ENCODE peak calls at places on chromosomes 4 and X, in four cellular contexts. Q is upper lobe of left lung, M is dorsolateral prefrontal cortex, V is psoas muscle. U is an unnamed sample. For H3K27me3, the result is how much of the 10 kb centered on the place peaks cover.

GRCh38 chrX:18617351-18617750 is 54.6 kb downstream of the RS1 start:
- DNase-seq in Q (no peak), M (no peak), V (no peak), U (no peak)

GRCh38 chrX:78321809-78322208 is 5.6 kb downstream of the CYSLTR1 start:
- DNase-seq in Q (no peak), M (no peak), V (no peak), U (no peak)

GRCh38 chr4:177460460-177460859 is 18.2 kb upstream of the AGA start:
- DNase-seq in Q (no peak), M (no peak), V (no peak), U (no peak)

GRCh38 chrX:53445977-53446376 is 11.8 kb upstream of the HSD17B10 start:
- DNase-seq in Q (no peak), M (peak), V (peak), U (peak)

GRCh38 chr4:107719211-107719926 is 665 bp downstream of the PAPSS1 start:
- DNase-seq in Q (no peak), M (peak), V (peak), U (peak)

GRCh38 chrX:37846558-37846933 is 825 bp downstream of the DYNLT3 start:
- DNase-seq in Q (no peak), M (no peak), V (no peak), U (no peak)

GRCh38 chr4:185312699-185313098 is 83.0 kb downstream of the LRP2BP start:
- DNase-seq in Q (no peak), M (no peak), V (no peak), U (no peak)

GRCh38 chr4:102493794-102494193 is 7.4 kb upstream of the NFKB1 start:
- DNase-seq in Q (no peak), M (no peak), V (no peak), U (no peak)

GRCh38 chrX:40169193-40170086 is 71.7 kb upstream of the BCOR start:
- DNase-seq in Q (peak), M (no peak), V (peak), U (peak)

GRCh38 chr4:92969650-92970370 is 666.0 kb downstream of the GRID2 start:
- DNase-seq in Q (no peak), M (no peak), V (no peak), U (no peak)

GRCh38 chr4:162117051-162117450 is 46.7 kb downstream of the FSTL5 start:
- DNase-seq in Q (no peak), M (no peak), V (no peak), U (no peak)

GRCh38 chr4:56787380-56787779 is 34.1 kb downstream of the SPINK2 start:
- DNase-seq in Q (no peak), M (no peak), V (no peak), U (no peak)

GRCh38 chr4:105619193-105619931 is 66.9 kb downstream of the ARHGEF38 start:
- DNase-seq in Q (peak), M (peak), V (peak), U (no peak)

GRCh38 chr4:89158884-89159503 is 47.7 kb downstream of the TIGD2 start:
- DNase-seq in Q (no peak), M (no peak), V (no peak), U (no peak)

GRCh38 chr4:98967916-98968315 is 27.6 kb upstream of the METAP1 start:
- DNase-seq in Q (no peak), M (no peak), V (no peak), U (no peak)

GRCh38 chr4:70110917-70111316 is 43.1 kb upstream of the PRR27 start:
- DNase-seq in Q (no peak), M (no peak), V (no peak), U (no peak)

GRCh38 chr4:123783936-123784335 is 387.3 kb downstream of the SPRY1 start:
- DNase-seq in Q (no peak), M (no peak), V (no peak), U (no peak)

GRCh38 chrX:74613350-74614192 is 853 bp downstream of the RLIM start:
- DNase-seq in Q (no peak), M (no peak), V (no peak), U (no peak)

GRCh38 chr4:170214101-170214500 is 124.3 kb upstream of the AADAT start:
- DNase-seq in Q (no peak), M (no peak), V (no peak), U (no peak)

GRCh38 chr4:127049506-127049905 is 583.3 kb upstream of the INTU start:
- DNase-seq in Q (no peak), M (no peak), V (no peak), U (no peak)

GRCh38 chrX:40685352-40685918 is 38.1 kb upstream of the CXorf38 start:
- DNase-seq in Q (no peak), M (no peak), V (no peak), U (no peak)

GRCh38 chr4:128427832-128428366 is 140.3 kb upstream of the PGRMC2 start:
- DNase-seq in Q (no peak), M (no peak), V (no peak), U (no peak)

GRCh38 chr4:3291969-3292570 is 751 bp upstream of the RGS12 start:
- DNase-seq in Q (peak), M (no peak), V (peak), U (no peak)

GRCh38 chr4:95107635-95108034 is 349.9 kb downstream of the BMPR1B start:
- DNase-seq in Q (no peak), M (no peak), V (no peak), U (no peak)

GRCh38 chr4:8101213-8101781 is 57.3 kb downstream of the ABLIM2 start:
- DNase-seq in Q (no peak), M (no peak), V (peak), U (no peak)

GRCh38 chr4:2436301-2436700 is 17.5 kb downstream of the CFAP99 start:
- DNase-seq in Q (no peak), M (peak), V (no peak), U (no peak)

GRCh38 chr4:73922766-73923630 is 53.8 kb downstream of the CXCL1 start:
- DNase-seq in Q (no peak), M (no peak), V (no peak), U (no peak)

GRCh38 chrX:50812995-50813842 is 775 bp downstream of the SHROOM4 start:
- DNase-seq in Q (peak), M (peak), V (peak), U (no peak)

GRCh38 chr4:73661646-73662119 is 41.4 kb upstream of the RASSF6 start:
- DNase-seq in Q (no peak), M (no peak), V (no peak), U (no peak)

GRCh38 chr4:26022346-26022891 is 108.4 kb downstream of the SMIM20 start:
- DNase-seq in Q (no peak), M (no peak), V (no peak), U (no peak)

GRCh38 chr4:26024079-26024478 is 110.1 kb downstream of the SMIM20 start:
- DNase-seq in Q (no peak), M (no peak), V (no peak), U (no peak)

GRCh38 chr4:26020896-26021295 is 106.9 kb downstream of the SMIM20 start:
- DNase-seq in Q (no peak), M (no peak), V (no peak), U (no peak)

GRCh38 chr4:26021417-26022345 is 107.7 kb downstream of the SMIM20 start:
- DNase-seq in Q (no peak), M (no peak), V (no peak), U (no peak)

GRCh38 chr4:26023191-26023972 is 109.4 kb downstream of the SMIM20 start:
- DNase-seq in Q (no peak), M (no peak), V (no peak), U (no peak)
- H3K27ac ChIP-seq in Q (peak), M (no peak), V (no peak), U (no peak)

DNA sequence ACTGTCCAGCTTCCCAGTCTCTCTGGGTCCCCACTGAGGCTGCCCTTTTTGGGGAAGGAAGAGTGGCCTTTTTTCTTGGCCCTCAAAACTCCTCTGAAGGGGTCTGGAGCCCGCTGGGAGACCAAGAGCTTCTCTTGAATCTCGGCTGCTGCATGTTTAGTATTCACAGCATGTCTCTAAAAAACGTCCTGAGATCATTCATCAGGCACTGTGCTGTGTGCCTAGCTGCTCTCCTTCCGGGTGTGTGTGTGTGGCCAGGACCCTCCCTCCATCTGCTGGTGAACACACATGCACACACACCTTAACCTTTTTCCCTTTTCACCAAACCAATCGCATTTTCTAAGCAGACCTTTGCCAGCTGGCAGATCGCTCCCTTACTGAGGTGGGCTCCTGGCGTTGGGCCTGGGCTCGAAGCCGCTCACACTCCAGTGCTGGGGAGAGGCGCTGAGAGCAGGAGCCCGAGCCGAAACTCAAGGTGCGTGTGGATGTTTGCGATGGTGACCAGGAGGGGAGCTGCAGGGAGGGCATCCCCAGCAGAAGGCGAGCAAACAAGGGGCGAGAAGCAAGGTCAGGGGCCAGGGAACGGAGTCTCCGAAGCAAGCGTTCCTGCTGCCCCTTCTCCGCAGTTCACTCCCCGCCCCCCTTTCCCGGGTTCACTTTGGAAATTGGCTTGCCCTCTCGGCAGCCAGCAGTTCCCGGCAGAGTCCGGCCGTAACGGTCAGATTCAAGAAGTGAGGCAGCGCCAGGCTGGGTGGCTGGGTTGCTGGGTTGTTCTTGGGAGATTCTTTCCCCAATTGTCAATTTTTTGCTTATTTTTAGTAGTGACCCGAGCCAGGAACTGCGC is 605 bp upstream of the FRMPD3 start:
- DNase-seq in Q (peak), M (no peak), V (no peak), U (no peak)
- TF ChIP-seq CTCF in Q (no peak), M (no peak), V (no peak), U (no peak)

DNA sequence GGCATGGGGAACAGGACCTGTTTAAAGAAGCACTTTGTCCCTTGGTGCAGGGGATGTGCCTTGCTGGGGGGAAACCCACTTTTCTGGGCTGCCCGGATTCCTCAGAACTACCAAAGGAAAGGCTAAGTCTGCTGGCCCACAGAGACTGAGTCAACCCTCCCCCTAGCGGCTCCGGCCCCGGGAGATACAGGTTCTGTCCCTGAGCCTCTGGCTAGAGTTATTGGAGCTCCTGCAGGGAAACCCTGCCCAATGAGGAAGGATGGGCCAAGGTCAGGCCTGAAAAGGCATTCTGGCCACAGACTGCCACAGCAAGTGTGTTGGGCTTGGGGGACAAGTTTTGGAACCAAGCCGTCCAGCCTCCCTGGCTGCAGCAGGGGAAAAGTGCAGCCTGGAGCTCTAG is 490.9 kb upstream of the ACTRT1 start:
- DNase-seq in Q (no peak), M (no peak), V (no peak), U (no peak)
- H3K27me3 ChIP-seq in Q (under half), M (under half), V (under half), U (under half)

GRCh38 chr4:39978904-39979303 is 1.2 kb upstream of the PDS5A start:
- DNase-seq in Q (no peak), M (no peak), V (no peak), U (no peak)
- H3K27ac ChIP-seq in Q (no peak), M (no peak), V (no peak), U (no peak)

DNA sequence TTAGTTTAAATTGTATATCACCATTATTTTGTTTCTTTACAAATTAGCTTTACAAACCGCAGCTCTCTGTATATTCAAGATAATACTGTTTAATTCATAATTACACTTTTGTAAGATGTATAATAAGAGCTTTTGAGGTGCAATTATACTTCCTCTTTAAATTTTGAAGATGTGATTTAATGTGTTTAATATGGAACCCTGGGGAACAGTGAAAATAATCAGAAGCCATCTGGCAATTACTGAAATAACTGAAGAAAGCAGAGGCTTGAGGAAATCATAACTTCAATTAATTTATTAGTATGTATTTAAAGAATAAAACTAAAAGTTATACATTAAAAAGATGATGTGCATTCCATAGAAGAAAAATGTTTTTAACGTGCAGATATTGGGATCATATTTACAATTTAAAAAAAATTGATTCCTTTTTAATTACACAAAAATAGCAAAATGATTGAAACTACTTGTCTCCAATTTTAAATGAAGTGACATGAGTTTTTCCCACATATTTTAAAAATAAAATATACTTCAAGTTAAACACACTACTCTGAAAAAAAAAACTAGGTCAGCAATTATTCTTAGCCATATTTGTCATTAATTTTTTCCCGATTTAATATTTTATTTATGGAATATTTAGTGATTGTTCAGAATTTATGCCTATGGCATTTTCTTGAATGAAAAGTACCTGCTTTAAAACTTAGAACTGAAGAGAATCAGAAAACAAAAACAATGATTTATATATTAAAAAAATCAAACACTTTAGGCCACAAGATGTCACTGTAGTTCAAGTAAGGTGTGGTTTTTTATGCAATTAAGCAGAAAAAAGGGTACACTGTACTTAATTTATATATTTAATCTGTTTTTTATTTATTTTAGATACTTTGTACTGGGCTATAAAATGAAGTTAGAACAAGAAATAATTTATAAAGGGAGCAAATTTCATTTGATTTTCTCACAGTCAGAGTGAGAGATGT is 942.7 kb upstream of the NDST4 start:
- DNase-seq in Q (no peak), M (no peak), V (no peak), U (no peak)
- TF ChIP-seq CTCF in Q (no peak), M (peak), V (no peak), U (no peak)

DNA sequence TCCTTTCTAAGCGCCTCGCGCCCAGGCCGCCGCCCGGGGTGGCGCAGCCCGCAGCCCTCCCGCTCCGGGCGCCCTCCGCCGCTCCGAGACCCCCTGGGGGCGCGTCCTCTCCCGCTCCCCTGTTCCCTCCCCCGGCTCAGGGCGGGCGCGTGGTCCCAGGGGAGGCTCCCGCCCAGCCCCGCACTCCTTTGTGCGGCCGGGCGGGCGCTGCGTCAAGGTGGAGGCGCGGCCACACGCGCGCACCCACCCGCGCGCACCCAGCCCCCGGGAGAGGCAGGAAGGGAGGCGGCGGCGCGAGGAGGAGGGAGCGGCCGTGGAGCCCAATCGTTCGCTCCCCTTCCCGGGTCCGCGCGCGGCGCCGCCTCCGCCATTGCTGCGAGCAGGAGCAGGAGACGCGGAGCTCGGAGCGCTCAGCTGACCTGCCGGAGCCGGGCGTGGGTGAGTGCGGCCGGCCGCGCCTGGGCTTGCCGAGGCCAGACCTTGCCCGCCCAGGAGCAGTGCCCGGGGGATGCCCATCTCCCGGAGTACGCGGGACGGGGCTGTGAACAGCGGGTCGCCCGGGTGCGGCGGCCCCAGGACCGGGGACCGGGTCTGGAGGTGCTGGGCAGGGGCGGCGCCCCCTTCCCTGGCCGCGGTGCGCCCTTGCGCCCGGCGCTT is at the start of gene NSG1:
- DNase-seq in Q (peak), M (peak), V (peak), U (peak)
- H3K27me3 ChIP-seq in Q (under half), M (under half), V (half or more), U (under half)

DNA sequence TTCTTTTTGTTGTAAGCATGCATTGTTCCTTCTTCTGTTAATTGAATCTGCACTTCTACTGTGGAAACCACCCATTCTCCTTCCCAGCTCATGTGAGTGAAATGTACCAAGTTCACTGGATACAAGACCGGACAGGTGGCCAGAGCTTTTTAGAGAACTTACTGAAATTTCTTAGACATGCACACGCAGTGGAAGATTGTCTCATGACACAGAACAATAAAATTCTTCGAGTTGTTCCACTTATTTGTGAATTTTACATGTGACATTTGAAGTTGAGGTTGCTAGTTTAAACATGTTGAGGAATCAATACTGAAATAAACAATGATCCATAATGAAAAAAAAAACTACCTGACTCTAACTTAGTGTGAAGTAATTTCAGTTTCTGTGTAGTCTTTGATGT is 568.0 kb downstream of the TECRL start:
- DNase-seq in Q (no peak), M (no peak), V (no peak), U (no peak)
- H3K27ac ChIP-seq in Q (no peak), M (no peak), V (no peak), U (no peak)